ENCODE peak calls at places on chromosomes 2 and 18, in eight cellular contexts. P is H1, A is ovary, B is upper lobe of left lung, U is sigmoid colon, R is K562, H is HepG2, Y is SK-N-SH. N is an unnamed sample.

GRCh38 chr2:127917916-127918315 is 32.2 kb upstream of the AMMECR1L start:
- DNase-seq in B (no peak), Y (no peak), A (no peak), P (no peak), R (no peak), H (no peak), U (no peak), N (no peak)

GRCh38 chr18:499351-500229 is 911 bp downstream of the COLEC12 start:
- DNase-seq in R (no peak), U (peak; percentile 65), H (peak; percentile 46), Y (peak; percentile 87), P (no peak), B (peak; percentile 41), A (peak; percentile 38), N (no peak)

GRCh38 chr2:41880561-41881243 is 167.1 kb upstream of the PKDCC start:
- DNase-seq in A (no peak), B (no peak), R (no peak), Y (no peak), H (no peak), P (no peak), U (no peak), N (no peak)

GRCh38 chr2:159044804-159045286 is 76.4 kb downstream of the TANC1 start:
- DNase-seq in Y (no peak), P (no peak), R (no peak), U (no peak), H (no peak), B (peak; percentile 50), A (no peak), N (peak; percentile 14)

GRCh38 chr18:56929861-56930260 is 217.0 kb upstream of the BOD1L2 start:
- DNase-seq in Y (peak; percentile 37), B (no peak), P (no peak), R (no peak), A (no peak), U (no peak), H (no peak), N (no peak)

GRCh38 chr18:66951750-66952149 is 347.9 kb upstream of the CDH19 start:
- DNase-seq in H (no peak), U (no peak), Y (no peak), A (no peak), P (no peak), R (no peak), B (no peak), N (no peak)

GRCh38 chr2:37555457-37555856 is 116.0 kb downstream of the CDC42EP3 start:
- DNase-seq in U (no peak), R (no peak), P (no peak), H (no peak), Y (no peak), A (no peak), B (peak; percentile 37), N (no peak)

GRCh38 chr2:111657351-111657975 is 226.5 kb downstream of the ANAPC1 start:
- DNase-seq in H (no peak), U (no peak), A (no peak), Y (no peak), R (no peak), B (no peak), P (no peak), N (no peak)

GRCh38 chr2:143525006-143525405 is 395.8 kb downstream of the ARHGAP15 start:
- DNase-seq in Y (no peak), U (no peak), A (no peak), H (no peak), P (no peak), B (no peak), R (no peak), N (no peak)

GRCh38 chr2:150663143-150663542 is 175.7 kb upstream of the RND3 start:
- DNase-seq in U (no peak), H (no peak), A (no peak), R (no peak), Y (no peak), P (no peak), B (no peak), N (no peak)
- TF ChIP-seq EP300 in U (no peak), H (no peak), A (no peak), R (no peak), Y (peak; percentile 19), P (no peak), B (no peak), N (no peak)

DNA sequence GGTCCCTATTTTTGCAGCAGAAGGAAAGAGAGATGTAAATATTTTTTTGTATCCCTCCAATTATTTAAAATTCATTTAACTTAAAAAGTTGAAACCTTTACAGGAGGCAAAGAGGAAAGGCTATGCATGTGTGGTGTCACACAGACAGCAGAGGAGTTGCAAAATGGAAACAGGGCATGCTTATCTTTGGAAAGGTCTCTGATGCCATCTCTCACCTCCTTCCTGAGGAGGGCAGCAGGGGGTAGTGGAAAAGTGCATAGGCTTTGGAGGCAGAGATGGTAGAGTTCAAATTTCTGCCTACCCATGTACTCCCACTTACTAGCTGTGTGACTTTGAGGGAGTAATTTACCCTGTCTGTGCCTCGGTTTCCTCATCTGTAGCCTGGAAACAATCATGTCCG is 99.6 kb upstream of the MCFD2 start:
- DNase-seq in P (no peak), A (no peak), B (no peak), R (no peak), Y (peak; percentile 72), H (peak; percentile 31), U (no peak), N (no peak)
- TF ChIP-seq EP300 in P (no peak), A (no peak), B (no peak), R (no peak), Y (no peak), H (no peak), U (no peak), N (no peak)

GRCh38 chr2:23673830-23674679 is 252.9 kb downstream of the ATAD2B start:
- DNase-seq in P (no peak), A (no peak), Y (no peak), U (no peak), R (peak; percentile 51), B (no peak), H (peak; percentile 30), N (no peak)
- TF ChIP-seq EP300 in P (no peak), A (no peak), Y (no peak), U (no peak), R (no peak), B (no peak), H (no peak), N (no peak)

DNA sequence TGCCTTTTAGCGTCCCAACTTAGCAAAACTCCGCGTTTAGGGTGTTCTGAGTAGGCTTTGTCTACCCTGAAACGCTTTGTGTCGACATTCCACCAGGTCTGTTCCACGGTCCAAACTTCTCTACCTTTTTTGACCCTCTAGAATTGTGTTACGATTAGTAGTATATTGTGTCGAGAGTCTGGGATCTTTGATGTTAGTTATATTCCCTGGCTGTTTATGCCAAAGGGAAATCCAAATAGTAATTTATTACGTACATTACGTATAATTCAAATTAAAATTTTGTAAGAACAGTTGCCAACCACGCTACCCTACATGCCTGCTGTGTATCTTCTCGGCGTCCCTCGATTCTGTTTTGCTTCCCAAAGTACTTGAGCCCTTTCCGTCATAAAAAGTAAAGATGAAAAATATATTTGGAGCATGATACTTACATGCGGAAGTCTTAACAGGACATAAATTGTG is 518 bp upstream of the TTC32 start:
- DNase-seq in Y (peak; percentile 29), P (no peak), R (no peak), H (no peak), B (no peak), U (no peak), A (no peak), N (no peak)
- TF ChIP-seq EP300 in Y (no peak), P (no peak), R (no peak), H (no peak), B (no peak), U (no peak), A (no peak), N (no peak)

GRCh38 chr2:160293401-160293911 is 93.4 kb upstream of the ITGB6 start:
- DNase-seq in A (no peak), B (peak; percentile 24), R (no peak), H (no peak), Y (peak; percentile 37), P (no peak), U (peak; percentile 75), N (no peak)

GRCh38 chr2:160294339-160294803 is 94.3 kb upstream of the ITGB6 start:
- DNase-seq in P (no peak), B (peak; percentile 31), U (peak; percentile 83), H (no peak), R (no peak), Y (no peak), A (peak; percentile 70), N (peak; percentile 72)

GRCh38 chr2:160291382-160291781 is 91.3 kb upstream of the ITGB6 start:
- DNase-seq in P (no peak), Y (no peak), A (no peak), U (no peak), R (no peak), H (no peak), B (no peak), N (no peak)

GRCh38 chr2:160290590-160290989 is 90.5 kb upstream of the ITGB6 start:
- DNase-seq in A (no peak), Y (no peak), H (no peak), U (no peak), R (no peak), P (no peak), B (no peak), N (no peak)

DNA sequence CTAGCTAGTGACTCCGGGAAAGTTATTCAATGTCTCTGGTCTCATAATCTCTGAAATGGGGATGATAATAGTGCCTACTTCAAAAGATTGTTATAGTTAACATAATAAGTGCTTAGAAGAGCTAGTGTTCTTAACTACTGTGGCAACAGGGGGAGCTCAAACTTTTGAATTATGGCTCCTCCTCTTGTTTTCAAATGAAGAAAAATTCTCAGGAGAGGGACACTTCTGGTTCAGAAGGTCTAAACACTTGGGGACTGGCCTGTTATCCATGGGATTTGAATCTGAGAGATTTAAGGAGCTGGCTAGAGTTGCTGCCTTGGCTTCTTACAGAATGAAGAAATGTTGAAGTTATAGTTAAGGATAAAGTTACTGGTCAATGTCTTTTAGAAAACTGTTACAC is 92.2 kb upstream of the ITGB6 start:
- DNase-seq in A (no peak), R (no peak), Y (no peak), H (peak; percentile 15), P (no peak), B (no peak), U (no peak), N (no peak)
- TF ChIP-seq EP300 in A (no peak), R (no peak), Y (no peak), H (no peak), P (no peak), B (no peak), U (no peak), N (no peak)